ENCODE peak calls at places on chromosomes 11 and 22, in eight cellular contexts. D is choroid plexus epithelial cell, V is H4, T is ascending aorta, Y is AG04449, G is T-helper 2 cell, S is OCI-M1, E is neuronal stem cell. Z is an unnamed sample.

GRCh38 chr11:118521892-118522311 is 5.4 kb upstream of the TTC36 start:
- DNase-seq in D (no peak), T (no peak), S (no peak), Y (no peak), V (no peak), E (no peak), G (no peak), Z (no peak)

GRCh38 chr11:117197516-117198456 is 1.4 kb upstream of the TAGLN start:
- DNase-seq in V (no peak), D (peak; percentile 50), E (no peak), T (no peak), G (no peak), Y (no peak), S (peak; percentile 44), Z (no peak)

GRCh38 chr22:19759459-19759993 is 1.1 kb upstream of the TBX1 start:
- DNase-seq in T (no peak), E (no peak), D (no peak), G (no peak), Y (no peak), V (no peak), S (no peak), Z (no peak)

GRCh38 chr22:21922370-21923162 is 30.1 kb downstream of the PPM1F start:
- DNase-seq in E (no peak), D (no peak), G (no peak), Y (no peak), T (no peak), S (no peak), V (no peak), Z (no peak)

GRCh38 chr11:33753304-33753703 is 17.1 kb upstream of the CD59 start:
- DNase-seq in T (no peak), Y (no peak), S (no peak), E (no peak), G (no peak), D (peak; percentile 84), V (no peak), Z (no peak)

GRCh38 chr11:27950339-27950738 is 157.6 kb downstream of the KIF18A start:
- DNase-seq in Y (no peak), D (no peak), E (no peak), T (no peak), S (no peak), G (no peak), V (no peak), Z (no peak)

GRCh38 chr11:36075053-36075452 is 131.2 kb downstream of the LDLRAD3 start:
- DNase-seq in V (no peak), D (peak; percentile 91), Y (peak; percentile 94), S (no peak), T (no peak), G (no peak), E (no peak), Z (no peak)

GRCh38 chr11:110069158-110069737 is 23.9 kb upstream of the ZC3H12C start:
- DNase-seq in E (no peak), Y (no peak), G (no peak), D (peak; percentile 83), T (no peak), V (peak; percentile 88), S (peak; percentile 85), Z (no peak)

GRCh38 chr11:72578541-72578940 is 95.7 kb downstream of the PDE2A start:
- DNase-seq in T (no peak), S (no peak), D (no peak), E (no peak), V (no peak), Y (no peak), G (no peak), Z (no peak)

GRCh38 chr11:61111786-61112517 is 9.7 kb downstream of the CD5 start:
- DNase-seq in E (no peak), T (no peak), Y (no peak), S (no peak), D (no peak), G (no peak), V (no peak), Z (peak; percentile 31)

GRCh38 chr11:65551572-65552398 is 6.4 kb downstream of the LTBP3 start:
- DNase-seq in D (no peak), T (no peak), S (peak; percentile 63), G (peak; percentile 30), Y (no peak), E (no peak), V (no peak), Z (peak; percentile 56)

GRCh38 chr11:58394195-58394594 is 12.5 kb downstream of the OR5B3 start:
- DNase-seq in Y (peak; percentile 7), G (no peak), E (no peak), S (no peak), T (no peak), D (peak; percentile 73), V (no peak), Z (no peak)

Z was measured in activated T-helper 9 cell treated with anti-CD3 and anti-CD28 coated beads, Interleukin-2, amount 50 U/mL, for 16 hours.